ENCODE peak calls at places on chromosomes 5 and 9, in nine cellular contexts. Z is GM19239, B is HEK293T, P is NCI-H2081, G is iPS-NIHi11, C is neuronal stem cell, N is substantia nigra, V is NAMALWA, F is AG04450. W is an unnamed sample.
A peak's percentile ranks its signal among the peaks of the same experiment; 100 is the strongest.

GRCh38 chr5:130280528-130281217 is 376.4 kb downstream of the CHSY3 start:
- DNase-seq in F (no peak), Z (no peak), G (no peak), N (no peak), C (no peak), P (no peak), V (no peak), B (no peak), W (no peak)

GRCh38 chr9:75953218-75953617 is 62.7 kb downstream of the PCSK5 start:
- DNase-seq in N (no peak), C (no peak), V (no peak), P (no peak), G (no peak), B (peak; percentile 20), F (no peak), Z (no peak), W (no peak)

GRCh38 chr9:129778469-129778868 is 24.5 kb upstream of the TOR1B start:
- DNase-seq in V (no peak), Z (no peak), N (no peak), P (no peak), F (no peak), B (no peak), G (no peak), C (no peak), W (no peak)

GRCh38 chr9:4666042-4666699 is at the start of gene SPATA6L:
- DNase-seq in P (peak; percentile 88), G (peak; percentile 49), N (peak; percentile 63), C (no peak), B (no peak), V (peak; percentile 57), Z (no peak), F (no peak), W (peak; percentile 77)

GRCh38 chr9:96133296-96134010 is 168.5 kb downstream of the HSD17B3 start:
- DNase-seq in C (no peak), P (peak; percentile 21), V (no peak), B (no peak), Z (no peak), F (no peak), G (no peak), N (no peak), W (no peak)

GRCh38 chr5:39024005-39024404 is 50.2 kb downstream of the RICTOR start:
- DNase-seq in G (peak; percentile 14), N (peak; percentile 5), P (no peak), Z (no peak), B (peak; percentile 26), C (no peak), V (no peak), F (no peak), W (no peak)

GRCh38 chr5:156148307-156148706 is 178.7 kb upstream of the SGCD start:
- DNase-seq in Z (no peak), G (no peak), C (no peak), N (no peak), V (no peak), F (no peak), B (no peak), P (no peak), W (no peak)

GRCh38 chr9:110575169-110575568 is 4.4 kb downstream of the SVEP1 start:
- DNase-seq in B (no peak), V (no peak), Z (no peak), N (no peak), F (no peak), C (no peak), P (no peak), G (no peak), W (no peak)

GRCh38 chr5:74093501-74093993 is 467.6 kb downstream of the ARHGEF28 start:
- DNase-seq in C (no peak), P (no peak), B (no peak), G (no peak), F (no peak), V (no peak), N (no peak), Z (no peak), W (no peak)

GRCh38 chr5:113495402-113495801 is 7.1 kb upstream of the MCC start:
- DNase-seq in N (no peak), V (no peak), B (no peak), F (no peak), C (no peak), G (no peak), Z (no peak), P (no peak), W (no peak)

GRCh38 chr5:136080483-136081180 is 51.8 kb downstream of the TGFBI start:
- DNase-seq in F (peak; percentile 91), V (peak; percentile 52), N (peak; percentile 66), Z (peak; percentile 44), P (no peak), G (peak; percentile 83), B (no peak), C (peak; percentile 88), W (no peak)

W was measured in head of caudate nucleus.